ENCODE peak calls at places on chromosomes 2 and 18, in seven cellular contexts. Z is esophagus squamous epithelium, P is brain microvascular endothelial cell, U is cardiac muscle cell, O is Peyer's patch, H is ovary, C is Calu3. W is an unnamed sample.

GRCh38 chr2:68994864-68995263 is 18.1 kb upstream of the ANTXR1 start:
- DNase-seq in Z (no peak), P (peak), U (no peak), O (no peak), H (no peak), C (no peak), W (no peak)

GRCh38 chr2:176455865-176456291 is 186.6 kb downstream of the MTX2 start:
- DNase-seq in Z (no peak), P (no peak), U (peak), O (no peak), H (peak), C (no peak), W (no peak)

GRCh38 chr2:771538-771937 is 94.3 kb upstream of the TMEM18 start:
- DNase-seq in Z (no peak), P (no peak), U (no peak), O (no peak), H (no peak), C (no peak), W (no peak)

GRCh38 chr2:39202639-39203369 is 41.0 kb downstream of the CDKL4 start:
- DNase-seq in Z (no peak), P (peak), U (no peak), O (no peak), H (no peak), C (no peak), W (no peak)

GRCh38 chr2:140643761-140644187 is 1487.0 kb downstream of the LRP1B start:
- DNase-seq in Z (no peak), P (peak), U (no peak), O (no peak), H (no peak), C (no peak), W (no peak)

GRCh38 chr2:171174075-171174474 is 13.4 kb upstream of the TLK1 start:
- DNase-seq in Z (no peak), P (no peak), U (no peak), O (no peak), H (no peak), C (no peak), W (no peak)

GRCh38 chr2:230640540-230641011 is 72.1 kb upstream of the CAB39 start:
- DNase-seq in Z (no peak), P (peak), U (no peak), O (no peak), H (no peak), C (no peak), W (no peak)

GRCh38 chr2:8682719-8683667 is 1.1 kb downstream of the ID2 start:
- DNase-seq in Z (no peak), P (no peak), U (peak), O (peak), H (peak), C (peak), W (no peak)

GRCh38 chr2:96548558-96549465 is 12.3 kb downstream of the ARID5A start:
- DNase-seq in Z (no peak), P (no peak), U (no peak), O (no peak), H (no peak), C (no peak), W (no peak)

GRCh38 chr2:147352294-147352693 is 492.5 kb upstream of the ACVR2A start:
- DNase-seq in Z (no peak), P (no peak), U (no peak), O (no peak), H (no peak), C (no peak), W (no peak)

GRCh38 chr2:67701011-67701410 is 303.9 kb downstream of the ETAA1 start:
- DNase-seq in Z (no peak), P (no peak), U (no peak), O (no peak), H (no peak), C (no peak), W (no peak)

GRCh38 chr2:61771904-61772845 is 81.7 kb downstream of the FAM161A start:
- DNase-seq in Z (no peak), P (no peak), U (no peak), O (no peak), H (no peak), C (no peak), W (no peak)

GRCh38 chr18:76986391-76986790 is 146.2 kb downstream of the MBP start:
- DNase-seq in Z (no peak), P (no peak), U (no peak), O (no peak), H (no peak), C (no peak), W (no peak)

GRCh38 chr18:22816266-22817176 is 116.6 kb upstream of the RBBP8 start:
- DNase-seq in Z (no peak), P (no peak), U (peak), O (no peak), H (no peak), C (no peak), W (no peak)

GRCh38 chr2:235639387-235639786 is 145.5 kb downstream of the AGAP1 start:
- DNase-seq in Z (no peak), P (peak), U (no peak), O (peak), H (peak), C (no peak), W (no peak)

GRCh38 chr2:47091118-47091517 is 64.0 kb downstream of the STPG4 start:
- DNase-seq in Z (no peak), P (no peak), U (no peak), O (no peak), H (no peak), C (no peak), W (no peak)

GRCh38 chr2:240873805-240874714 is 5.4 kb downstream of the AGXT start:
- DNase-seq in Z (no peak), P (no peak), U (no peak), O (no peak), H (no peak), C (peak), W (no peak)
- TF ChIP-seq CTCF in Z (no peak), P (no peak), U (no peak), O (no peak), H (no peak), C (no peak), W (no peak)

GRCh38 chr2:98828793-98829371 is 98.0 kb upstream of the MGAT4A start:
- DNase-seq in Z (no peak), P (no peak), U (no peak), O (no peak), H (no peak), C (no peak), W (no peak)
- TF ChIP-seq CTCF in Z (no peak), P (no peak), U (no peak), O (no peak), H (no peak), C (no peak), W (no peak)

GRCh38 chr2:10071595-10071994 is 8.6 kb downstream of the CYS1 start:
- DNase-seq in Z (no peak), P (no peak), U (no peak), O (no peak), H (no peak), C (no peak), W (no peak)

GRCh38 chr2:10071176-10071575 is 9.0 kb downstream of the CYS1 start:
- DNase-seq in Z (no peak), P (no peak), U (no peak), O (no peak), H (no peak), C (no peak), W (no peak)

GRCh38 chr2:10075101-10075500 is 5.1 kb downstream of the CYS1 start:
- DNase-seq in Z (no peak), P (no peak), U (no peak), O (no peak), H (no peak), C (no peak), W (no peak)

GRCh38 chr2:10073706-10074105 is 6.5 kb downstream of the CYS1 start:
- DNase-seq in Z (no peak), P (no peak), U (no peak), O (no peak), H (no peak), C (no peak), W (no peak)

GRCh38 chr2:10072656-10073480 is 7.3 kb downstream of the CYS1 start:
- DNase-seq in Z (no peak), P (peak), U (peak), O (peak), H (peak), C (peak), W (peak)
- TF ChIP-seq CTCF in Z (peak), P (peak), U (peak), O (peak), H (peak), C (peak), W (peak)

GRCh38 chr2:84946204-84947009 is 24.6 kb upstream of the KCMF1 start:
- DNase-seq in Z (no peak), P (peak), U (no peak), O (peak), H (no peak), C (peak), W (peak)
- TF ChIP-seq CTCF in Z (no peak), P (no peak), U (no peak), O (no peak), H (no peak), C (no peak), W (no peak)

GRCh38 chr2:73776869-73777519 is 2.9 kb downstream of the DUSP11 start:
- DNase-seq in Z (no peak), P (peak), U (no peak), O (no peak), H (no peak), C (no peak), W (no peak)

GRCh38 chr2:73776381-73776780 is 3.5 kb downstream of the DUSP11 start:
- DNase-seq in Z (no peak), P (peak), U (no peak), O (no peak), H (no peak), C (no peak), W (no peak)

GRCh38 chr2:73779472-73780241 is at the start of gene DUSP11:
- DNase-seq in Z (peak), P (peak), U (peak), O (peak), H (peak), C (peak), W (peak)

DNA sequence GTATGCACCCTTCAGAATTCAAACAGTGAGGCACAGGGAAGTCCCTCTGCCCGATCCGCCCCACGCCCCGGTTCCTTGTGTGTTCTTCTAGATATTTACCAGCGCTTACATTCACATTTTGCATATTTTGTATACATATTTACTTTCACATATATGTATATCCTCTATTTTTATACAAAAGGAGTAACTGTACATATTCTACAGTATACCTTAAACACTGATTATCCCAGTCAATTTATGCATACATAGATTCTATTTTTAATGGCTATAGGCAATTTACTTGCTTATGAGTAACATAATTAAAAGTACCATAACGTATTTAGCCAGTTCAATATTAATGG is 309 bp upstream of the DUSP11 start:
- DNase-seq in Z (no peak), P (no peak), U (no peak), O (no peak), H (no peak), C (no peak), W (no peak)
- TF ChIP-seq CTCF in Z (no peak), P (no peak), U (no peak), O (no peak), H (no peak), C (no peak), W (peak)

W was measured in natural killer cell.